ENCODE peak calls at places on chromosomes 13 and 19, in six cellular contexts. M is nephron progenitor cell; O is stimulated activated CD4-positive, alpha-beta T cell treated with anti-CD3 and anti-CD28 coated beads, Interleukin-4, amount 100 ng/mL, for 1 hour; Y is ureter; N is stimulated activated CD8-positive, alpha-beta memory T cell treated with anti-CD3 and anti-CD28 coated beads, Interleukin-12 subunit alpha, Interleukin-12 subunit beta, amount 100 ng/mL, for 4 hours; B is GM04503. D is an unnamed sample.
A peak's percentile ranks its signal among the peaks of the same experiment; 100 is the strongest.

GRCh38 chr19:47489072-47489914 is 5.3 kb upstream of the KPTN start:
- DNase-seq in B (no peak), M (no peak), O (no peak), N (no peak), Y (no peak), D (no peak)

GRCh38 chr19:46341937-46342336 is 5.0 kb upstream of the PPP5C start:
- DNase-seq in M (no peak), O (no peak), Y (no peak), B (no peak), N (no peak), D (no peak)

GRCh38 chr19:18996796-18997394 is 36.4 kb downstream of the SUGP2 start:
- DNase-seq in B (no peak), Y (no peak), M (no peak), N (no peak), O (no peak), D (no peak)

GRCh38 chr13:44879452-44880058 is 109.7 kb downstream of the NUFIP1 start:
- DNase-seq in N (no peak), B (no peak), Y (no peak), O (no peak), M (no peak), D (no peak)

GRCh38 chr13:77388944-77389616 is 62.2 kb upstream of the MYCBP2 start:
- DNase-seq in M (no peak), O (no peak), N (no peak), B (no peak), Y (no peak), D (no peak)

GRCh38 chr13:73060251-73061160 is 1.7 kb downstream of the KLF5 start:
- DNase-seq in B (peak; percentile 51), O (peak; percentile 4), M (peak; percentile 12), N (no peak), Y (no peak), D (no peak)

GRCh38 chr13:98346904-98347636 is 170.0 kb upstream of the RNF113B start:
- DNase-seq in M (no peak), Y (no peak), B (no peak), O (no peak), N (no peak), D (no peak)

GRCh38 chr19:13842294-13843103 is 34.4 kb upstream of the NANOS3 start:
- DNase-seq in Y (peak; percentile 90), B (no peak), N (peak; percentile 67), M (peak; percentile 74), O (peak; percentile 62), D (no peak)

GRCh38 chr19:33293255-33294057 is 8.9 kb downstream of the CEBPA start:
- DNase-seq in M (peak; percentile 74), B (peak; percentile 71), O (no peak), Y (no peak), N (no peak), D (peak; percentile 35)

GRCh38 chr13:46643165-46643777 is 90.3 kb downstream of the LRCH1 start:
- DNase-seq in M (no peak), B (no peak), O (no peak), N (no peak), Y (no peak), D (no peak)

GRCh38 chr19:52748336-52748950 is 13.6 kb upstream of the ZNF611 start:
- DNase-seq in N (no peak), B (no peak), Y (no peak), O (no peak), M (no peak), D (no peak)

GRCh38 chr13:66849706-66850105 is 380.4 kb downstream of the PCDH9 start:
- DNase-seq in B (no peak), N (no peak), M (no peak), Y (no peak), O (no peak), D (no peak)

GRCh38 chr13:111905609-111905945 is 161.4 kb upstream of the SOX1 start:
- DNase-seq in N (no peak), O (no peak), B (no peak), Y (peak; percentile 13), M (no peak), D (no peak)

GRCh38 chr19:447816-448546 is 12.9 kb downstream of the SHC2 start:
- DNase-seq in B (no peak), N (no peak), O (no peak), Y (no peak), M (peak; percentile 36), D (no peak)

GRCh38 chr13:111049791-111050538 is 65.1 kb upstream of the ARHGEF7 start:
- DNase-seq in N (no peak), B (no peak), Y (no peak), M (no peak), O (no peak), D (no peak)

GRCh38 chr19:769610-770009 is 18.7 kb downstream of the MISP start:
- DNase-seq in B (no peak), N (no peak), M (no peak), Y (no peak), O (no peak), D (no peak)

GRCh38 chr19:1168877-1169791 is 4.9 kb downstream of the SBNO2 start:
- DNase-seq in B (no peak), O (no peak), M (peak; percentile 66), N (no peak), Y (peak; percentile 57), D (no peak)

GRCh38 chr19:30333291-30334065 is 38.7 kb upstream of the ZNF536 start:
- DNase-seq in M (no peak), Y (no peak), N (no peak), O (no peak), B (no peak), D (no peak)

GRCh38 chr13:37777676-37778075 is 91.9 kb downstream of the TRPC4 start:
- DNase-seq in M (no peak), Y (no peak), O (no peak), N (no peak), B (no peak), D (no peak)

GRCh38 chr13:48653074-48654054 is at the start of gene CYSLTR2:
- DNase-seq in Y (no peak), B (no peak), N (no peak), O (no peak), M (no peak), D (peak; percentile 30)

GRCh38 chr13:77860621-77861020 is 58.0 kb downstream of the EDNRB start:
- DNase-seq in N (no peak), O (no peak), B (peak; percentile 7), Y (no peak), M (no peak), D (no peak)

GRCh38 chr19:1082928-1083816 is 12.0 kb downstream of the POLR2E start:
- DNase-seq in M (no peak), N (no peak), Y (no peak), O (no peak), B (no peak), D (no peak)

GRCh38 chr13:45297456-45298205 is 43.4 kb downstream of the TPT1 start:
- DNase-seq in M (no peak), N (no peak), O (no peak), B (no peak), Y (no peak), D (no peak)

GRCh38 chr13:51825165-51825592 is 19.8 kb downstream of the TMEM272 start:
- DNase-seq in M (no peak), N (no peak), B (no peak), O (no peak), Y (no peak), D (no peak)

GRCh38 chr19:16944626-16945363 is 56.0 kb downstream of the F2RL3 start:
- DNase-seq in M (no peak), B (no peak), Y (no peak), N (no peak), O (no peak), D (no peak)

GRCh38 chr19:27922970-27923369 is 1290.0 kb downstream of the UQCRFS1 start:
- DNase-seq in N (no peak), B (no peak), O (no peak), Y (no peak), M (no peak), D (no peak)

GRCh38 chr13:110893571-110893970 is 21.3 kb downstream of the ANKRD10 start:
- DNase-seq in M (no peak), N (no peak), B (no peak), Y (no peak), O (no peak), D (no peak)

GRCh38 chr19:2048959-2049740 is 1.9 kb downstream of the MKNK2 start:
- DNase-seq in M (no peak), Y (peak; percentile 57), O (no peak), N (no peak), B (no peak), D (no peak)

GRCh38 chr13:112131081-112131739 is 64.3 kb downstream of the SOX1 start:
- DNase-seq in O (no peak), Y (no peak), M (no peak), N (no peak), B (no peak), D (no peak)

D was measured in SK-N-MC.